ENCODE peak calls at places on chromosomes 1 and 21, in ten cellular contexts. N, Y, L, Q, A, R, W, I, H and S are unnamed samples. For H3K36me3 and H3K4me1, the result is how much of the 10 kb centered on the place peaks cover.

GRCh38 chr1:58896211-58897183 is 112.7 kb upstream of the JUN start:
- DNase-seq in N (no peak), Y (peak), L (peak), Q (no peak), A (peak), R (peak), W (no peak), I (peak), H (no peak), S (no peak)

GRCh38 chr1:158053276-158053675 is 59.8 kb downstream of the KIRREL1 start:
- DNase-seq in N (no peak), Y (no peak), L (no peak), Q (no peak), A (no peak), R (no peak), W (no peak), I (no peak), H (no peak), S (no peak)

GRCh38 chr1:219443763-219444162 is 169.1 kb downstream of the ZC3H11B start:
- DNase-seq in N (no peak), Y (no peak), L (no peak), Q (no peak), A (no peak), R (no peak), W (no peak), I (no peak), H (no peak), S (no peak)

GRCh38 chr1:7302873-7303272 is 468.2 kb upstream of the VAMP3 start:
- DNase-seq in N (no peak), Y (no peak), L (no peak), Q (no peak), A (no peak), R (peak), W (no peak), I (no peak), H (no peak), S (no peak)

GRCh38 chr1:77394166-77394565 is 112.3 kb downstream of the AK5 start:
- DNase-seq in N (peak), Y (no peak), L (no peak), Q (no peak), A (no peak), R (no peak), W (no peak), I (no peak), H (no peak), S (no peak)

GRCh38 chr1:21811875-21812305 is at the start of gene LDLRAD2:
- DNase-seq in N (no peak), Y (no peak), L (no peak), Q (no peak), A (no peak), R (no peak), W (no peak), I (no peak), H (no peak), S (no peak)

GRCh38 chr1:3790952-3791351 is 5.3 kb downstream of the LRRC47 start:
- DNase-seq in N (no peak), Y (no peak), L (peak), Q (no peak), A (peak), R (no peak), W (no peak), I (no peak), H (no peak), S (no peak)

GRCh38 chr21:16211339-16212303 is 481.8 kb downstream of the USP25 start:
- DNase-seq in N (no peak), Y (no peak), L (no peak), Q (no peak), A (no peak), R (no peak), W (no peak), I (no peak), H (no peak), S (no peak)

GRCh38 chr1:223216482-223217205 is 73.6 kb upstream of the TLR5 start:
- DNase-seq in N (no peak), Y (no peak), L (no peak), Q (no peak), A (no peak), R (no peak), W (no peak), I (no peak), H (no peak), S (no peak)

GRCh38 chr1:162736184-162736583 is 54.3 kb upstream of the HSD17B7 start:
- DNase-seq in N (no peak), Y (no peak), L (no peak), Q (no peak), A (no peak), R (no peak), W (no peak), I (no peak), H (no peak), S (no peak)

GRCh38 chr1:196002906-196003305 is 605.3 kb downstream of the KCNT2 start:
- DNase-seq in N (no peak), Y (no peak), L (no peak), Q (no peak), A (no peak), R (no peak), W (no peak), I (no peak), H (no peak), S (no peak)

GRCh38 chr1:15950302-15950701 is 25.6 kb downstream of the ZBTB17 start:
- DNase-seq in N (no peak), Y (no peak), L (no peak), Q (no peak), A (no peak), R (no peak), W (no peak), I (no peak), H (no peak), S (no peak)

GRCh38 chr21:34886554-34887385 is 162.3 kb downstream of the RUNX1 start:
- DNase-seq in N (no peak), Y (peak), L (peak), Q (peak), A (peak), R (peak), W (no peak), I (peak), H (peak), S (peak)

GRCh38 chr1:6512245-6512907 is 20.9 kb upstream of the PLEKHG5 start:
- DNase-seq in N (no peak), Y (no peak), L (peak), Q (no peak), A (no peak), R (no peak), W (no peak), I (no peak), H (no peak), S (no peak)

GRCh38 chr1:180237850-180238476 is 7.9 kb downstream of the LHX4 start:
- DNase-seq in N (no peak), Y (no peak), L (no peak), Q (no peak), A (no peak), R (no peak), W (no peak), I (no peak), H (no peak), S (no peak)

GRCh38 chr1:54624466-54625464 is 1.4 kb upstream of the FAM151A start:
- DNase-seq in N (no peak), Y (no peak), L (no peak), Q (no peak), A (no peak), R (no peak), W (no peak), I (no peak), H (no peak), S (peak)

GRCh38 chr1:228259951-228260350 is 52.1 kb downstream of the OBSCN start:
- DNase-seq in N (no peak), Y (no peak), L (no peak), Q (no peak), A (no peak), R (no peak), W (no peak), I (no peak), H (no peak), S (no peak)

GRCh38 chr1:228256626-228257375 is 49.0 kb downstream of the OBSCN start:
- DNase-seq in N (no peak), Y (no peak), L (no peak), Q (no peak), A (no peak), R (no peak), W (no peak), I (no peak), H (no peak), S (no peak)

GRCh38 chr1:228259368-228259894 is 51.6 kb downstream of the OBSCN start:
- DNase-seq in N (no peak), Y (no peak), L (no peak), Q (no peak), A (no peak), R (no peak), W (no peak), I (no peak), H (no peak), S (no peak)

GRCh38 chr1:228261706-228262105 is 53.9 kb downstream of the OBSCN start:
- DNase-seq in N (no peak), Y (no peak), L (no peak), Q (no peak), A (no peak), R (no peak), W (no peak), I (no peak), H (no peak), S (no peak)

DNA sequence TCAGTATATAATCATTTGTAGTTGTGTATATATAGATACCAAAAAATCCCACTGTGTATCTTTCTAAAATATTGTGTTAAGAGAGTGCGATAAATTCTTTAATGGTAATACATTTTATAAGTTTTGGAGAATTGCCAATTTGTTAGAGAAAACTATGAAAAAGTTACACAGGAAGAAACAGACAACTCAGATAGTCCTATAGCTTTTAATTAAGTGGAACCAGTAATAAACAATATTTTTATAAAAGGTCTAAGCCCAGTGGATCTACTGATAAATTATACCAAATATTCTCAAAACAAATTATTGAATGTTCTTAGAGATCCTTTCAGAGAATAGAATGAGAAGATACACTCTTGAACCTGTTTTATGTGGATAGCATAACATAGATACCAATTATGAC is 50.6 kb downstream of the OBSCN start:
- DNase-seq in N (no peak), Y (no peak), L (no peak), Q (no peak), A (no peak), R (no peak), W (no peak), I (no peak), H (no peak), S (no peak)
- H3K36me3 ChIP-seq in N (under half), Y (under half), L (under half), Q (under half), A (under half), R (under half), W (under half), I (under half), H (under half), S (under half)

GRCh38 chr1:205994342-205994741 is 8.9 kb downstream of the RAB7B start:
- DNase-seq in N (no peak), Y (no peak), L (no peak), Q (no peak), A (no peak), R (no peak), W (no peak), I (no peak), H (no peak), S (no peak)

GRCh38 chr1:206001476-206001888 is 1.7 kb downstream of the RAB7B start:
- DNase-seq in N (peak), Y (no peak), L (no peak), Q (no peak), A (no peak), R (peak), W (no peak), I (no peak), H (no peak), S (no peak)

GRCh38 chr1:206000641-206001339 is 2.4 kb downstream of the RAB7B start:
- DNase-seq in N (no peak), Y (peak), L (no peak), Q (no peak), A (no peak), R (no peak), W (no peak), I (no peak), H (no peak), S (no peak)

GRCh38 chr1:206002160-206002559 is 1.0 kb downstream of the RAB7B start:
- DNase-seq in N (no peak), Y (no peak), L (no peak), Q (no peak), A (no peak), R (no peak), W (no peak), I (no peak), H (no peak), S (no peak)

DNA sequence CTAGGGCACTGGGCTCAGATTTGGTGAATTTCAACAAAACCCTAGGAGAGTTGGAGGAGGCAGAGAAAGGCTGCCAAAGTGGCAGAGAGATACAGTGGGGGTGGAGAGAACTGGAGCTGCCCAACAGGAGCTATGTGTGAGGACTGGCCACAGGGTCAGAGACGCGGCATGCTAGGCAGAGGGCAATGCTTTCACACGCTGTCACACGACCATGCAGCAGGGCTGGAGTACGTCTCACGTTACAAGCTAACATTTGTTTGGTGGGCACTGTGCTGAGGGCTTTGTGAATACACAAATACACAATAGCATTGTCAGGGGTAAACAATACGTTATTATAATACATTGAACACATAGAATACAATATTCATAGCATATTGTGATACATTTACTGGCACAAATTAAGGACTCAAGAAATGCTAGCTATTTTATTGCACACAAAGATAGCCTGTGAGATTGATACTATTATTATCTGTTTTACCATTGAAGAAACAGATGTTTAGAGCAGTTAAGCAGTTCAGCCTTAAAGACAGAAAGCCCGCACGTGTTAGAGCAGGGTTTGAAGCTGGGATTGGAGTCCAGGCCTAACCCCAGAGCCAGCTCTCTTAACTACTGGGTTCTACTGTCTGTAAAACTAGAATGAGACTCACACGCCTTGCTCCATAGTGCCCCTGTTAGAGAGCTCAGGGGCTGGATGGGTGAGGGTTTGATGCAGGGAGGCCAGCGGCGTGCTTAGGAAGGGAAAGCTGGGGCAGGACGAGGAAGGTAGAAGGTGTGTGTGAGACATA is 4.5 kb downstream of the RAB7B start:
- DNase-seq in N (no peak), Y (no peak), L (no peak), Q (no peak), A (no peak), R (no peak), W (no peak), I (no peak), H (no peak), S (no peak)
- H3K27ac ChIP-seq in N (no peak), Y (no peak), L (no peak), Q (no peak), A (no peak), R (no peak), W (no peak), I (no peak), H (no peak), S (no peak)

DNA sequence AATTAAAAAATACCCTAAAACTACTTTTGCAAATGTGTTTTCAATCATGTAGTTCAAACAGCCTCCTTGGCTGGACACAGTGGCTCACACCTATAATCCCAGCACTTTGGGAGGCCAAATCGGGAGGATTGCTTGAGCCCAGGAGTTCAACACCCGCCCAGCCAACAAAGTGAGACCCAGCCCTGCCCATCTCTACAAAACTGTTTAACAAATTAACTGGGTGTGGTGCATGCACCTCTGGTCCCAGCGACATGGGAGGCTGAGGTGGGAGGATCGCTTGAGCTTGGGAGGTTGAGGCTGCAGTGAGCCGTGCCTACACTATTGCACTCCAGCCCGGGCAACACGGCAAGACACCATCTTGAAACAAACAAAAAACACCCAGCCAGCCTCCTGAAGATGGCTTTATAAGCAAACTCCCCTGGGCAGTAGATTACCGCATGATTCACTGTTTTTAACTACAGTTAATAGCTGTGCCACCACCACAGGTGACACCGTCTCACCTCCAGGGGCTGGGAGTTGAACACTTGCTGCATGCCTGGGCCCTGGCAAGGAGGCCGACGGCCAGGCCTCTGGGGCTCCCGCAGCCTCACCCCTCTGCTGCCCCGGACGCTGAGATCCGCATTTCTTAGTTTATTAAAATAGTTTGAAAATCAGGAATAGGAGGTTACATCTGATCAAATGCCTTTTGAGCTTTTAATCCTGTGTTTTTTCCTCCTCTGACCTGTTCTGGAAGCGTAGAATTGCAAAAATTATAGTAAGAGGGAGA is 16.2 kb downstream of the PTTG1IP start:
- DNase-seq in N (no peak), Y (no peak), L (peak), Q (no peak), A (no peak), R (no peak), W (no peak), I (no peak), H (no peak), S (peak)
- H3K4me1 ChIP-seq in N (under half), Y (under half), L (under half), Q (under half), A (under half), R (under half), W (under half), I (under half), H (under half), S (under half)

DNA sequence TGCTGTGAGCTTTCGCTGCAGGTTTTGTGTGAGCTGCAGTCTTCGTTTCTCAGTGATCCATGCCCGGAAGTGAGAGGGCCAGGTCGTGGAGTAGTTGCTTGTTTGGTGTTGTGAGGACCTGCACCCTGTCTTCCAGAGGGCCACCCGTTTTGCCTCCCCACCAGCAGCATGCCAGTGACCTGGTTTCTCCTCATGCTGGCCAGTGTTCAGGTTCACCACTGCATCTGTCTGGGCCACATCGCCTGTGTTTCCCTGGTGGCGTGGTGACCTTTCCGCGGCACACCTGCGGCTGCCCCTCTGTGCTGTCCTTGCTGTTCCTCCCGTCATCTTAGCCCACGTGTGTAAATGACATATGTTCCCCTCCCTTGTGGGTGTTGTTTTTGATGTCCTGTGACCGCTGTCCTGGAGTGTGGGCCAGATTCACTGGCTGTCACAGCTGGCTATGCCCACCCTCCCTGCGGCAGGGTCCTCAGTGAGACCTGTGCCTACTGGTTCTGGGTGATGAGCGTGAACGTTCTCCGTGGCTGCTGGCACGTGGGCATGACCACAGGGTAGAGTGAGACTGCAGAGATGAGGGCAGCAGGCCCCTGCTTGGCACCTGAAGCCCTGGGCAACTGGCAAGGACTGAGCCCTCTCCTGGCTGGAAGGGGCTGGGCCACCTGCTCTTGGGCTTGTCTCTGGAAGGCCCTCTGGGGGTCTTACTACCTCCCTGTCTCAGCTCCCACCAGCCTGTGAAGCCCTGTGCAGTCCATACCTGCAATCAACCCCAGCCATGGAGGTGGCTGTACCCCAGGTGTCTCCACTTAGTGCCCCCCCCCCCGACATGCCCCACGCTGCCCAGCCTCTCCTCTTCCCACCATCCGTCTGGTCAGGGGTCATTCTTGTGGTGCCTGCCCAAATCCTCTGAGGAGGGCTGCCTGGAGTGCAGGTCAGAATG is 7.3 kb downstream of the IBA57 start:
- DNase-seq in N (no peak), Y (no peak), L (peak), Q (no peak), A (no peak), R (no peak), W (no peak), I (no peak), H (no peak), S (peak)
- H3K36me3 ChIP-seq in N (under half), Y (under half), L (under half), Q (under half), A (under half), R (under half), W (under half), I (under half), H (under half), S (under half)

GRCh38 chr1:192943522-192943921 is 115.6 kb downstream of the UCHL5 start:
- DNase-seq in N (no peak), Y (no peak), L (no peak), Q (no peak), A (no peak), R (no peak), W (no peak), I (no peak), H (no peak), S (no peak)

GRCh38 chr1:192945417-192946130 is 113.6 kb downstream of the UCHL5 start:
- DNase-seq in N (no peak), Y (no peak), L (no peak), Q (no peak), A (no peak), R (no peak), W (no peak), I (no peak), H (no peak), S (no peak)

GRCh38 chr1:192943108-192943507 is 116.1 kb downstream of the UCHL5 start:
- DNase-seq in N (no peak), Y (no peak), L (no peak), Q (no peak), A (no peak), R (no peak), W (no peak), I (no peak), H (no peak), S (no peak)

GRCh38 chr1:192939440-192939839 is 119.7 kb downstream of the UCHL5 start:
- DNase-seq in N (no peak), Y (peak), L (no peak), Q (no peak), A (no peak), R (no peak), W (no peak), I (no peak), H (no peak), S (no peak)

DNA sequence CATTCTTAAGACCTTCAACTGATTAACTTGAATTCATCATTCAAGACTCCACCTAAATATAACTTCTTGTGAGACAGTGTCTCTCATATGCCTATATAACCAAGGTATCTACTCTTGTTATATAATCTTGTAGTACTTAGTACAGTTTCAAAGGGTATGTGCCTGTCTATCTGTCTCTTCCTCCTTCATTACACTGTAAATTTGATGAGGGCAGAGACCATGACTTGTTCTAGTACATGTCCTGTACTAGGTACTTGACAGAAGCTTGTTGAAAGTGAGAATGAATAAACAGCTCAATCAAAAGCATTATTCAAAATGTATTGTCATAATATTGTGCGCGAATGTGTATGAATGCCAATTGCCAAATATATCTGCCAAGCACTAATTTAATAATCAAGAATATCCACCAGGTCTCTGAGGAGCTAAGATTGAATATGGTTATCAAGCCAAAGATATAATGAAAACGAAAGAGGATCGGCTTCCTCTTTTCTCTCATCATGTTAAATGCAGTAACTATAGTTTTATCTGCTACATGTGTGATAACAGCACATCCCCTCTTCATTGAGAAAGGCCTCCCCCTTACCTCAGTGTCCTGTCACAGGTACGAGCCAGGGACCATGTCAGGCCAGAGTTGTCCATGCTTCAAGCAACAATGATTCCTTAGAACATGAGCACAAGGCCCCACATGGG is 117.3 kb downstream of the UCHL5 start:
- DNase-seq in N (no peak), Y (no peak), L (no peak), Q (no peak), A (no peak), R (no peak), W (no peak), I (no peak), H (no peak), S (no peak)
- H3K27ac ChIP-seq in N (no peak), Y (no peak), L (no peak), Q (no peak), A (no peak), R (no peak), W (no peak), I (no peak), H (no peak), S (no peak)